ENCODE peak calls at places on chromosomes 4 and X, in five cellular contexts. N is Panc1, K is ovary, T is brain microvascular endothelial cell, C is MM.1S. P is an unnamed sample.

GRCh38 chrX:25059273-25059672 is 43.5 kb upstream of the ARX start:
- DNase-seq in C (no peak), T (no peak), N (no peak), K (no peak), P (no peak)

GRCh38 chrX:148599404-148599803 is 99.0 kb downstream of the AFF2 start:
- DNase-seq in N (no peak), K (no peak), C (no peak), T (no peak), P (no peak)

GRCh38 chr4:84897516-84897915 is 69.0 kb downstream of the WDFY3 start:
- DNase-seq in N (no peak), K (no peak), C (no peak), T (no peak), P (no peak)

GRCh38 chr4:153466637-153467153 is 535 bp downstream of the TMEM131L start:
- DNase-seq in N (no peak), C (no peak), T (no peak), K (peak; percentile 22), P (no peak)

GRCh38 chr4:2934077-2934812 is 29.0 kb downstream of the NOP14 start:
- DNase-seq in K (peak; percentile 62), C (no peak), T (peak; percentile 38), N (no peak), P (no peak)

GRCh38 chrX:46759645-46759974 is 692 bp upstream of the SLC9A7 start:
- DNase-seq in T (peak; percentile 31), K (no peak), C (no peak), N (no peak), P (no peak)

GRCh38 chr4:162265802-162266201 is 102.0 kb upstream of the FSTL5 start:
- DNase-seq in T (no peak), C (no peak), N (no peak), K (no peak), P (no peak)

GRCh38 chr4:2217726-2218125 is 24.2 kb downstream of the HAUS3 start:
- DNase-seq in N (no peak), K (no peak), T (no peak), C (no peak), P (no peak)

GRCh38 chr4:105990933-105991332 is 95.7 kb downstream of the NPNT start:
- DNase-seq in K (no peak), C (no peak), N (no peak), T (peak; percentile 65), P (peak; percentile 84)

GRCh38 chr4:138311771-138312535 is 69.8 kb upstream of the SLC7A11 start:
- DNase-seq in N (no peak), C (no peak), K (no peak), T (no peak), P (no peak)

GRCh38 chr4:122577808-122578781 is 42.8 kb downstream of the IL21 start:
- DNase-seq in N (no peak), K (no peak), C (peak; percentile 84), T (peak; percentile 47), P (peak; percentile 17)

GRCh38 chr4:113825272-113825671 is 63.7 kb upstream of the CAMK2D start:
- DNase-seq in T (no peak), N (no peak), K (no peak), C (peak; percentile 74), P (no peak)

GRCh38 chr4:169268951-169269781 is 1.6 kb downstream of the SH3RF1 start:
- DNase-seq in T (peak; percentile 86), N (no peak), K (no peak), C (no peak), P (peak; percentile 20)

GRCh38 chr4:169271692-169272007 is 894 bp upstream of the SH3RF1 start:
- DNase-seq in N (no peak), K (no peak), C (no peak), T (no peak), P (no peak)

GRCh38 chr4:169272265-169272886 is 1.6 kb upstream of the SH3RF1 start:
- DNase-seq in N (no peak), T (peak; percentile 59), K (no peak), C (no peak), P (no peak)

GRCh38 chr4:169270156-169270809 is 473 bp downstream of the SH3RF1 start:
- DNase-seq in T (no peak), C (peak; percentile 65), K (peak; percentile 63), N (no peak), P (peak; percentile 53)

GRCh38 chr4:169270810-169271691 is at the start of gene SH3RF1:
- DNase-seq in T (peak; percentile 73), N (no peak), K (peak; percentile 91), C (peak; percentile 74), P (peak; percentile 92)
- TF ChIP-seq CTCF in T (peak; percentile 30), N (peak; percentile 64), K (no peak), C (peak; percentile 20), P (no peak)

GRCh38 chr4:168854216-168854921 is 155.7 kb downstream of the CBR4 start:
- DNase-seq in K (no peak), N (no peak), T (no peak), C (no peak), P (no peak)

GRCh38 chr4:168856312-168856711 is 153.7 kb downstream of the CBR4 start:
- DNase-seq in C (no peak), N (no peak), T (peak; percentile 94), K (no peak), P (no peak)

GRCh38 chr4:168857546-168858314 is 152.3 kb downstream of the CBR4 start:
- DNase-seq in T (peak; percentile 78), C (no peak), K (no peak), N (no peak), P (no peak)

GRCh38 chr4:168859100-168859499 is 151.0 kb downstream of the CBR4 start:
- DNase-seq in K (no peak), T (no peak), C (no peak), N (no peak), P (no peak)

DNA sequence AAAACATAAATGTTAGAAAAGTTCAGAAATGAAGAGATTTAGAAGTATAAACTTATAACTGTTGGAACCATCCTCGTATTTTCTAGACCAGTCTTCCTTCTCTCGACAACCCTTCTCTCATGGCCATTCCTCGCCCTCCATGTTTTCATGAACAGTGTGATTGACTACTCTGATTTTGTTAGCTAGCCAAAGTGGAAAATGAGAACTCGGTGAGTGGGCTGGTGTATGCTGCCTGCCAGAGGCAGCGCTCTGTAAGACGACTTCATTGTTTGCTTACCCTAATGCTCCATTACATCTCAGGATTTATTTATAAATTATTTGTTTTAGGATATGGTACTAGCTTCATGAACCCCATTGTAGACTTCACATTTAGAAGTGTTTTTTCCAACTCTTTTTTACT is 153.0 kb downstream of the CBR4 start:
- DNase-seq in N (no peak), K (no peak), T (no peak), C (no peak), P (no peak)
- TF ChIP-seq CTCF in N (no peak), K (no peak), T (peak; percentile 2), C (no peak), P (no peak)

GRCh38 chr4:110510955-110511544 is 35.1 kb downstream of the ENPEP start:
- DNase-seq in K (no peak), C (peak; percentile 79), T (no peak), N (no peak), P (no peak)

GRCh38 chr4:110516106-110516922 is 40.4 kb downstream of the ENPEP start:
- DNase-seq in C (peak; percentile 74), K (peak; percentile 66), T (peak; percentile 63), N (peak; percentile 28), P (peak; percentile 82)

GRCh38 chr4:110512901-110513300 is 36.9 kb downstream of the ENPEP start:
- DNase-seq in N (no peak), K (no peak), C (no peak), T (no peak), P (no peak)

GRCh38 chr4:110515676-110516075 is 39.7 kb downstream of the ENPEP start:
- DNase-seq in C (peak; percentile 33), K (no peak), N (no peak), T (no peak), P (no peak)

DNA sequence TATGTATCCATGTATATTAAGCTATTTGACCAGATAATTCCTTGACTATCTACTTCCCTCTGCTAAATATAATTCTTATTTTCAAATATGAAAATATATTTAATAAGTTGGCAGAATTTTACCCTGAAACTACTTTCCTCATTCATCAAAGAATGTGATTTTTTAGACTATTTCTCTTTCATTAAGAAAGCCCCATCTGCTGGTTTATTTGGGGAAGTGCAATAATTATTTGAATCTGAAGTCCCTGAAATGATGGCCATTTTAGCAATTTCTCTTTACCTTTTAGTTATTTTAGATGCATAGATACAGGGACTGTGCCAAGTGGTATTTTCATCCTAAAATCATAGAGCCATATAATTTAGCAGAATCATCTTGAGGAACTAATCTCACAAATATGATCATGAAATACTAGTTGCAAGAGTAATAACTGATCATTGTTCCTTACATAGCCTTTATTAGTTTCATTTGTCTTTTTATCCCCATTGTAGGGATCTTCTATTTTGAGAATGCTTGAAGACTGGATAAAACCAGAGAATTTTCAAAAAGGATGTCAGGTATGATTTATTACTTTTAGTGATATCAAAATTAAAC is 39.0 kb downstream of the ENPEP start:
- DNase-seq in K (no peak), T (no peak), N (no peak), C (peak; percentile 73), P (no peak)
- TF ChIP-seq CTCF in K (no peak), T (peak; percentile 32), N (peak; percentile 59), C (peak; percentile 58), P (peak; percentile 22)

GRCh38 chrX:140034916-140035315 is 69.6 kb upstream of the CXorf66 start:
- DNase-seq in T (no peak), K (no peak), N (no peak), C (peak; percentile 33), P (no peak)

GRCh38 chrX:140038842-140039241 is 73.5 kb upstream of the CXorf66 start:
- DNase-seq in C (no peak), T (no peak), N (no peak), K (no peak), P (no peak)

GRCh38 chrX:140040397-140040796 is 75.1 kb upstream of the CXorf66 start:
- DNase-seq in C (no peak), K (no peak), T (no peak), N (no peak), P (no peak)
- TF ChIP-seq CTCF in C (no peak), K (no peak), T (no peak), N (no peak), P (no peak)

GRCh38 chrX:110201799-110202198 is 116.1 kb downstream of the AMMECR1 start:
- DNase-seq in T (no peak), K (no peak), N (no peak), C (no peak), P (no peak)
- TF ChIP-seq CTCF in T (no peak), K (no peak), N (no peak), C (no peak), P (no peak)

P was measured in prostate gland.